ENCODE peak calls at places on chromosome 5, in four cellular contexts. P is HTR-8/SVneo, G is kidney tubule cell, J is AG08395. X is an unnamed sample.

GRCh38 chr5:343461-344401 is 22.2 kb downstream of the AHRR start:
- DNase-seq in P (no peak), G (peak; percentile 46), J (peak; percentile 83), X (no peak)

GRCh38 chr5:83281658-83282057 is 189.9 kb upstream of the VCAN start:
- DNase-seq in P (no peak), G (peak; percentile 96), J (peak; percentile 76), X (no peak)

GRCh38 chr5:122180863-122181519 is 51.6 kb downstream of the ZNF474 start:
- DNase-seq in P (peak; percentile 28), G (peak; percentile 97), J (peak; percentile 76), X (no peak)

GRCh38 chr5:95654196-95654595 is 7.6 kb downstream of the RFESD start:
- DNase-seq in P (no peak), G (no peak), J (no peak), X (no peak)

GRCh38 chr5:118726891-118727290 is 261.5 kb downstream of the DTWD2 start:
- DNase-seq in P (no peak), G (no peak), J (no peak), X (no peak)

GRCh38 chr5:52457808-52458207 is 329.9 kb upstream of the ITGA1 start:
- DNase-seq in P (no peak), G (no peak), J (no peak), X (no peak)

GRCh38 chr5:129400395-129400983 is 59.6 kb upstream of the ADAMTS19 start:
- DNase-seq in P (no peak), G (peak; percentile 11), J (no peak), X (no peak)

GRCh38 chr5:6712136-6712581 is 1.1 kb upstream of the TENT4A start:
- DNase-seq in P (peak; percentile 64), G (peak; percentile 78), J (peak; percentile 36), X (peak; percentile 92)

GRCh38 chr5:93741136-93741811 is at the start of gene POU5F2:
- DNase-seq in P (no peak), G (no peak), J (no peak), X (no peak)

GRCh38 chr5:107769531-107769930 is 98.8 kb upstream of the EFNA5 start:
- DNase-seq in P (no peak), G (no peak), J (no peak), X (no peak)

GRCh38 chr5:157562111-157562581 is 13.4 kb downstream of the ADAM19 start:
- DNase-seq in P (no peak), G (no peak), J (no peak), X (no peak)

GRCh38 chr5:123549256-123549904 is 37.4 kb downstream of the CSNK1G3 start:
- DNase-seq in P (no peak), G (no peak), J (no peak), X (no peak)

GRCh38 chr5:9194509-9194908 is 351.4 kb downstream of the SEMA5A start:
- DNase-seq in P (no peak), G (peak; percentile 37), J (peak; percentile 71), X (no peak)